ENCODE peak calls at places on chromosomes 7 and 10, in six cellular contexts. F, I, U, T, D and L are unnamed samples. For H3K9me3, the result is how much of the 10 kb centered on the place peaks cover.

GRCh38 chr7:133807610-133808543 is 319.3 kb upstream of the LRGUK start:
- DNase-seq in D (no peak), T (no peak), U (no peak), F (no peak), I (no peak), L (no peak)

GRCh38 chr7:82964150-82964882 is 198.4 kb downstream of the PCLO start:
- DNase-seq in F (no peak), I (no peak), U (no peak), D (no peak), T (no peak), L (no peak)

GRCh38 chr7:37408885-37409248 is 39.8 kb downstream of the ELMO1 start:
- DNase-seq in D (no peak), U (no peak), T (no peak), F (no peak), I (no peak), L (no peak)

GRCh38 chr10:62199584-62199983 is 69.1 kb downstream of the RTKN2 start:
- DNase-seq in T (no peak), I (no peak), U (no peak), D (no peak), F (no peak), L (no peak)

GRCh38 chr7:102892631-102893278 is 20.0 kb upstream of the LRRC17 start:
- DNase-seq in F (no peak), U (no peak), I (no peak), T (no peak), D (no peak), L (peak)

GRCh38 chr7:6257602-6258001 is 14.8 kb downstream of the CYTH3 start:
- DNase-seq in U (no peak), T (no peak), I (no peak), D (no peak), F (no peak), L (no peak)

GRCh38 chr10:15361131-15361530 is 10.0 kb downstream of the FAM171A1 start:
- DNase-seq in F (no peak), D (no peak), T (no peak), I (no peak), U (no peak), L (no peak)

GRCh38 chr7:140084972-140085371 is 22.2 kb upstream of the PARP12 start:
- DNase-seq in I (no peak), F (no peak), D (no peak), T (no peak), U (no peak), L (no peak)

GRCh38 chr7:86968618-86969017 is 90.8 kb downstream of the ELAPOR2 start:
- DNase-seq in F (no peak), I (no peak), D (no peak), U (no peak), T (no peak), L (peak)

GRCh38 chr7:27972272-27972671 is 208.3 kb downstream of the JAZF1 start:
- DNase-seq in I (no peak), U (no peak), D (no peak), T (no peak), F (no peak), L (no peak)

GRCh38 chr7:240887-241421 is 48.6 kb downstream of the FAM20C start:
- DNase-seq in U (no peak), I (peak), F (no peak), D (peak), T (no peak), L (peak)

DNA sequence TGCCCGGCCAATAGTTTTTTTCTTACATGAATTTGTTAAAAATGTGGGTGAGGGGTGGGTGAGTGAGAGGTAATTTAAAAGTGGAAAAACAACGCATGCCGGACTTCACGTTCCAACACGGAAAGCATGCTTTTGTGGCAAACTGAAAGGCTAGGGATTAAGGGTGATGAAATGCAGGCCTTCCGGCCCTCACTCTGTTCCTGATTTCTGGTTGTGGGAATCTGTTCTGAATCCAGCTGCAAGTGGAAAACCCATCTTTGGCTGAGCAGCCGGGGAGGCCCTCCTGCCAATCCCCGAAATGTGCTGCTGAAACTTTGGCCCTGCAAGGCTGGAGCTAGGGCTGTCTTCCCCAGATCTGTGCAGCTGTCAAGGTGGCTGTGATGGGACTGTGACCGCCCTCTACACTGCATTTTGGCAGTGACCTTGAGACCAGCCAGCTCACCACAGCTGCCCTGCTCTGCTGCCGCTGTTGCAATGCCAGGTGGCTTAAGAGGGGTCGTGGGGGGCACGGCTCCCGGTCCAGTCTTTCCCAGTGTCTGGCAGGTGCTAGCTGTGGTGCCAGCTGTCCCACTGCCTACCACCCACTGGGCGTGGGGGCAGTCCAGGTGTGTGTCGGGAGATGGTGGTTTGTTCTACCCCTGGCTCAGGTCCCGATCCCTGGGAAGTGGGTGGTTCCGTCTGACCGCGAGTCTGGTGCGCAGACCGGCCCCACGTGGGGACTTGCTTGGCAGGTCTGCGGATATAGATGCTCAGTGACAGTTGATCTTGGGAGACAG is 39.0 kb downstream of the TET1 start:
- DNase-seq in I (peak), U (no peak), T (no peak), F (peak), D (no peak), L (peak)
- H2AK5ac ChIP-seq in I (no peak), U (peak), T (peak), F (peak), D (peak), L (peak)

GRCh38 chr7:159034988-159035387 is 109.7 kb downstream of the VIPR2 start:
- DNase-seq in D (no peak), U (no peak), T (no peak), I (peak), F (no peak), L (no peak)

GRCh38 chr7:159032310-159032709 is 112.4 kb downstream of the VIPR2 start:
- DNase-seq in I (no peak), D (no peak), T (no peak), F (no peak), U (no peak), L (no peak)

GRCh38 chr7:159033956-159034938 is 110.4 kb downstream of the VIPR2 start:
- DNase-seq in F (no peak), T (no peak), I (no peak), D (no peak), U (no peak), L (no peak)

GRCh38 chr7:159032753-159033472 is 111.8 kb downstream of the VIPR2 start:
- DNase-seq in D (no peak), I (no peak), F (no peak), T (no peak), U (no peak), L (no peak)

GRCh38 chr7:159033473-159033825 is 111.2 kb downstream of the VIPR2 start:
- DNase-seq in F (no peak), U (no peak), D (no peak), I (no peak), T (no peak), L (no peak)
- H3K9me3 ChIP-seq in F (under half), U (under half), D (under half), I (under half), T (under half), L (under half)

GRCh38 chr7:108236681-108237415 is 106.7 kb upstream of the LAMB4 start:
- DNase-seq in F (no peak), I (no peak), D (no peak), U (no peak), T (no peak), L (no peak)
- H2AK5ac ChIP-seq in F (no peak), I (no peak), D (no peak), U (no peak), T (no peak), L (no peak)

GRCh38 chr10:81696609-81697388 is 178.2 kb upstream of the NRG3 start:
- DNase-seq in I (peak), D (no peak), T (peak), F (no peak), U (no peak), L (no peak)
- H3K9me3 ChIP-seq in I (under half), D (under half), T (under half), F (under half), U (under half), L (half or more)

GRCh38 chr7:117043051-117043546 is 89.8 kb downstream of the ST7 start:
- DNase-seq in I (no peak), F (no peak), T (no peak), U (no peak), D (no peak), L (no peak)
- H2AK5ac ChIP-seq in I (no peak), F (no peak), T (no peak), U (no peak), D (no peak), L (no peak)

GRCh38 chr10:128568979-128569378 is 442.8 kb upstream of the MKI67 start:
- DNase-seq in I (no peak), T (no peak), F (no peak), D (no peak), U (no peak), L (no peak)

GRCh38 chr10:128571071-128571470 is 444.8 kb upstream of the MKI67 start:
- DNase-seq in I (no peak), D (no peak), F (no peak), U (no peak), T (no peak), L (no peak)

GRCh38 chr10:128571745-128572144 is 445.5 kb upstream of the MKI67 start:
- DNase-seq in I (no peak), F (no peak), U (no peak), T (no peak), D (no peak), L (no peak)

GRCh38 chr10:128569546-128569945 is 443.3 kb upstream of the MKI67 start:
- DNase-seq in I (no peak), U (no peak), F (no peak), D (no peak), T (no peak), L (no peak)

GRCh38 chr10:128570596-128570995 is 444.4 kb upstream of the MKI67 start:
- DNase-seq in D (no peak), I (no peak), T (no peak), F (no peak), U (no peak), L (no peak)
- H3K9me3 ChIP-seq in D (under half), I (under half), T (under half), F (under half), U (under half), L (under half)

GRCh38 chr10:97593423-97593822 is 3.9 kb downstream of the C10orf62 start:
- DNase-seq in U (no peak), F (peak), I (no peak), T (no peak), D (no peak), L (no peak)

GRCh38 chr10:97587183-97587582 is 2.3 kb upstream of the C10orf62 start:
- DNase-seq in I (no peak), T (no peak), U (no peak), F (no peak), D (no peak), L (no peak)

GRCh38 chr10:97590082-97590747 is 694 bp downstream of the C10orf62 start:
- DNase-seq in F (no peak), I (no peak), T (no peak), U (no peak), D (no peak), L (no peak)

GRCh38 chr10:97589479-97589878 is at the start of gene C10orf62:
- DNase-seq in I (no peak), U (no peak), T (no peak), D (no peak), F (no peak), L (no peak)

GRCh38 chr10:97590748-97591139 is 1.2 kb downstream of the C10orf62 start:
- DNase-seq in T (no peak), F (no peak), U (no peak), D (no peak), I (no peak), L (no peak)
- H2AK5ac ChIP-seq in T (no peak), F (no peak), U (no peak), D (no peak), I (no peak), L (peak)

GRCh38 chr10:37760817-37761216 is 96.6 kb downstream of the ZNF248 start:
- DNase-seq in F (no peak), I (no peak), U (no peak), D (no peak), T (no peak), L (no peak)
- H3K9me3 ChIP-seq in F (under half), I (half or more), U (under half), D (under half), T (half or more), L (under half)

GRCh38 chr10:29448125-29448524 is 159.3 kb downstream of the LYZL1 start:
- DNase-seq in I (no peak), U (no peak), D (no peak), F (no peak), T (no peak), L (no peak)
- H2AK5ac ChIP-seq in I (no peak), U (no peak), D (no peak), F (no peak), T (no peak), L (no peak)